ENCODE peak calls at places on chromosomes 4 and X, in five cellular contexts. V, K, E, M and S are unnamed samples.

GRCh38 chr4:16745009-16745408 is 153.4 kb downstream of the LDB2 start:
- DNase-seq in V (no peak), K (no peak), E (no peak), M (no peak), S (no peak)

GRCh38 chr4:112029642-112030235 is 115.5 kb upstream of the FAM241A start:
- DNase-seq in V (no peak), K (no peak), E (no peak), M (no peak), S (no peak)

GRCh38 chr4:55087016-55087929 is 38.1 kb downstream of the KDR start:
- DNase-seq in V (no peak), K (no peak), E (no peak), M (no peak), S (no peak)

GRCh38 chr4:89906787-89907521 is 12.3 kb downstream of the MMRN1 start:
- DNase-seq in V (no peak), K (no peak), E (no peak), M (no peak), S (no peak)

GRCh38 chr4:18798123-18798522 is 776.6 kb upstream of the LCORL start:
- DNase-seq in V (no peak), K (no peak), E (no peak), M (no peak), S (no peak)

GRCh38 chr4:4818440-4819212 is 40.8 kb upstream of the MSX1 start:
- DNase-seq in V (no peak), K (no peak), E (no peak), M (no peak), S (no peak)

GRCh38 chrX:22060952-22061351 is 28.8 kb downstream of the PHEX start:
- DNase-seq in V (no peak), K (no peak), E (no peak), M (no peak), S (no peak)

GRCh38 chr4:152247271-152247975 is 288.5 kb downstream of the FBXW7 start:
- DNase-seq in V (no peak), K (no peak), E (no peak), M (no peak), S (no peak)

GRCh38 chrX:42027367-42028025 is 104.1 kb upstream of the CASK start:
- DNase-seq in V (no peak), K (no peak), E (no peak), M (no peak), S (no peak)